ENCODE peak calls at places on chromosome X, in ten cellular contexts. E is right lobe of liver, K is PC-3, R is B cell, J is HFFc6, Q is nephron progenitor cell, T is cardiac muscle cell, L is neural crest cell, X is heart right ventricle, U is hepatocyte. G is an unnamed sample.

GRCh38 chrX:23035493-23035892 is 35.7 kb downstream of the DDX53 start:
- DNase-seq in E (no peak), K (no peak), R (no peak), J (no peak), Q (no peak), T (peak; percentile 5), L (no peak), X (no peak), U (no peak), G (no peak)

GRCh38 chrX:13088155-13088485 is 43.7 kb upstream of the FAM9C start:
- DNase-seq in E (no peak), K (no peak), R (no peak), J (no peak), Q (no peak), T (no peak), L (no peak), X (no peak), U (no peak), G (no peak)

GRCh38 chrX:134821901-134822300 is 163.6 kb upstream of the PLAC1 start:
- DNase-seq in E (no peak), K (no peak), R (no peak), J (no peak), Q (no peak), T (no peak), L (no peak), X (no peak), U (no peak), G (no peak)

GRCh38 chrX:154327026-154327820 is 31.6 kb downstream of the TKTL1 start:
- DNase-seq in E (no peak), K (no peak), R (no peak), J (peak; percentile 26), Q (no peak), T (no peak), L (no peak), X (no peak), U (no peak), G (peak; percentile 67)

GRCh38 chrX:63350551-63350950 is 581 bp downstream of the SPIN4 start:
- DNase-seq in E (peak; percentile 22), K (peak; percentile 38), R (no peak), J (no peak), Q (peak; percentile 11), T (peak; percentile 2), L (no peak), X (peak; percentile 12), U (peak; percentile 18), G (peak; percentile 55)

GRCh38 chrX:124791492-124792095 is 445.2 kb downstream of the SH2D1A start:
- DNase-seq in E (no peak), K (no peak), R (no peak), J (no peak), Q (no peak), T (no peak), L (no peak), X (no peak), U (no peak), G (no peak)

GRCh38 chrX:10519761-10520160 is 100.6 kb downstream of the MID1 start:
- DNase-seq in E (no peak), K (no peak), R (no peak), J (peak; percentile 40), Q (no peak), T (no peak), L (no peak), X (no peak), U (no peak), G (no peak)

GRCh38 chrX:146707781-146708180 is 101.8 kb upstream of the CXorf51B start:
- DNase-seq in E (no peak), K (no peak), R (no peak), J (no peak), Q (no peak), T (no peak), L (no peak), X (no peak), U (peak; percentile 3), G (no peak)

GRCh38 chrX:23515028-23515427 is 152.3 kb upstream of the PRDX4 start:
- DNase-seq in E (no peak), K (no peak), R (no peak), J (no peak), Q (no peak), T (no peak), L (no peak), X (no peak), U (no peak), G (no peak)

GRCh38 chrX:139091086-139091485 is 379.6 kb upstream of the FGF13 start:
- DNase-seq in E (no peak), K (no peak), R (no peak), J (no peak), Q (no peak), T (no peak), L (no peak), X (no peak), U (no peak), G (no peak)
- TF ChIP-seq CTCF in E (no peak), K (no peak), R (no peak), J (no peak), Q (no peak), T (no peak), L (no peak), X (no peak), U (no peak), G (no peak)

GRCh38 chrX:50973199-50973598 is 62.7 kb downstream of the BMP15 start:
- DNase-seq in E (no peak), K (no peak), R (no peak), J (no peak), Q (no peak), T (no peak), L (no peak), X (no peak), U (no peak), G (no peak)

GRCh38 chrX:50967734-50968133 is 57.2 kb downstream of the BMP15 start:
- DNase-seq in E (no peak), K (peak; percentile 7), R (no peak), J (no peak), Q (no peak), T (no peak), L (no peak), X (no peak), U (no peak), G (no peak)

DNA sequence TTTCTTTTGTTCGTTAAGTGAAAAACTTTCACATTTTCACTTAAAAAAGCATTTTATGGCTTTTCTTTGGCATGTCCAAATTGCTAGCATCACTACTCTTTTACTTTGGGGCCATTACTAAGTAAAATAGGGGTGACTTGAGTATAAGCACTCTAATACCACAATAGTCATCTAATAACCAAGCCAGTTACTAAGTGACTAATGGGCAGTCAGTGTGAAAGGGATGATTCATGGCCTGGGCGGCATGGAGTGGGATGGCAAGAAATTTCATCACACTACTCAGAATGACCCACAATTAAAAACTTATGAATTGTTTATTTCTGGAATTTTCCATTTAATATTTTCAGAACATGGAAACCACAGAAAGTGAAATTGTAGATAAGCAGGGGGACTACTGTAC is 60.9 kb downstream of the BMP15 start:
- DNase-seq in E (no peak), K (no peak), R (no peak), J (no peak), Q (no peak), T (no peak), L (no peak), X (no peak), U (no peak), G (no peak)
- TF ChIP-seq CTCF in E (no peak), K (no peak), R (no peak), J (no peak), Q (no peak), T (no peak), L (no peak), X (no peak), U (no peak), G (no peak)

DNA sequence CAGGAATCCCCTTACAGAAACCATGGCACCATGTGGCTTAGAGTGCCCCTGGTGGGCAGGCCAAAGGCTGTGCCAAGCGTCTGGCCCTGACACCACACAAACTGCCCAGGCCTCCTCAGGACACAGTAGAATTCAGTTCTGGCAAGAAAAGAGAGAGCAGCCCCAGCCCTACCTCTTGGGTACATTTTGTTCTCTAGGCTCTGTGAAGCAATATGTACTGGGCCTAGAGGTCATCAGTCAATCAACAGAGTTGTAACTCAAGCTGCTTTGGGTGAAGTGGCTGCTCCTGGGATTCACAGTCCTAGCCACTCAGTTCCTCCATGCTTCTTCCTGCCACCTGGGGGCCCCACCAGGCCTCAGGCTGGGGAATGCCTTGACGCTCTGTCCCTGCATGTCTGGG is 158.1 kb upstream of the MAMLD1 start:
- DNase-seq in E (no peak), K (no peak), R (no peak), J (no peak), Q (no peak), T (no peak), L (no peak), X (no peak), U (no peak), G (no peak)
- TF ChIP-seq CTCF in E (no peak), K (peak; percentile 34), R (no peak), J (no peak), Q (no peak), T (no peak), L (no peak), X (no peak), U (no peak), G (no peak)

GRCh38 chrX:66144258-66144657 is 19.8 kb upstream of the HEPH start:
- DNase-seq in E (no peak), K (no peak), R (no peak), J (no peak), Q (no peak), T (no peak), L (no peak), X (no peak), U (no peak), G (no peak)
- TF ChIP-seq CTCF in E (no peak), K (no peak), R (no peak), J (no peak), Q (no peak), T (no peak), L (no peak), X (no peak), U (no peak), G (no peak)

DNA sequence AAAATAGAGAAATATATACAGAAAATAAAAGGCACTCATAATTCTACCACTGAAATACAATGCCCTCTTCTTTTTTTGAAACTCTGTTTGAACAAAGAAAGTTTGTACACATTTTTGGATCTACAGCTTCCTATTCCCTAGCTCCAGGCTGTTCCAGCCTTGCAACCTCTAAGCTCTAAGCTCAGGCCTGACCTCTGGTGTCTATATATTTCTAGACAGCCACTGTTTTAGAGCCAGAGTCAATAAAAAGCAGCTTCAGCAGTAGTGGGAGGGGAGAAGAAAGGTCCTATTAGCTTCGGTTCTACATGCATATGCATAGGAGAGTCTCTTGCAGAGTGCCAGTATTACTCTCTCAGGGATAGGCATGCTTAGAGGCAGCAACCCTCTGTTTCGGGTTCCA is 39.7 kb downstream of the CLDN2 start:
- DNase-seq in E (no peak), K (peak; percentile 64), R (no peak), J (peak; percentile 28), Q (no peak), T (peak; percentile 66), L (no peak), X (no peak), U (peak; percentile 50), G (no peak)
- TF ChIP-seq CTCF in E (peak; percentile 46), K (peak; percentile 64), R (no peak), J (peak; percentile 45), Q (peak; percentile 38), T (peak; percentile 39), L (peak; percentile 46), X (no peak), U (peak; percentile 25), G (no peak)

GRCh38 chrX:109384569-109385174 is 97.2 kb downstream of the GUCY2F start:
- DNase-seq in E (no peak), K (peak; percentile 40), R (no peak), J (no peak), Q (peak; percentile 8), T (peak; percentile 57), L (peak; percentile 32), X (no peak), U (peak; percentile 64), G (no peak)
- TF ChIP-seq CTCF in E (peak; percentile 46), K (peak; percentile 68), R (no peak), J (peak; percentile 52), Q (peak; percentile 78), T (peak; percentile 55), L (peak; percentile 87), X (peak; percentile 51), U (peak; percentile 77), G (peak; percentile 50)

G was measured in Peyer's patch.